ENCODE peak calls at places on chromosomes 13 and 19, in seven cellular contexts. Q is H1, X is IMR-90, Z is neuronal stem cell, F is mesenchymal stem cell, A is mesendoderm, L is trophoblast cell. P is an unnamed sample.

GRCh38 chr19:46821512-46822359 is 28.9 kb downstream of the AP2S1 start:
- DNase-seq in A (no peak), Q (no peak), L (no peak), F (no peak), X (no peak), Z (no peak), P (peak; percentile 41)

GRCh38 chr13:58687130-58687529 is 1055.6 kb downstream of the PCDH17 start:
- DNase-seq in F (no peak), X (no peak), Z (no peak), L (no peak), Q (no peak), A (no peak), P (no peak)

GRCh38 chr19:2854849-2855248 is 12.3 kb upstream of the ZNF556 start:
- DNase-seq in Z (no peak), Q (no peak), L (no peak), F (no peak), A (no peak), X (no peak), P (no peak)

GRCh38 chr19:40716031-40716654 is 543 bp downstream of the COQ8B start:
- DNase-seq in Z (no peak), L (peak; percentile 87), Q (no peak), F (no peak), X (peak; percentile 95), A (no peak), P (peak; percentile 35)

GRCh38 chr13:27354379-27354778 is 70.0 kb upstream of the GTF3A start:
- DNase-seq in Q (no peak), L (peak; percentile 6), A (no peak), Z (no peak), X (peak; percentile 77), F (peak; percentile 55), P (no peak)

GRCh38 chr19:44807652-44808462 is 1.0 kb upstream of the BCAM start:
- DNase-seq in F (peak; percentile 65), Z (peak; percentile 64), L (peak; percentile 80), A (peak; percentile 95), X (peak; percentile 34), Q (peak; percentile 95), P (peak; percentile 99)

GRCh38 chr19:11102944-11103343 is 13.7 kb downstream of the LDLR start:
- DNase-seq in Z (no peak), A (no peak), F (peak; percentile 23), L (no peak), Q (no peak), X (no peak), P (no peak)

GRCh38 chr19:44644391-44645016 is 794 bp downstream of the PVR start:
- DNase-seq in Q (peak; percentile 21), A (peak; percentile 87), X (peak; percentile 49), F (peak; percentile 62), L (peak; percentile 82), Z (peak; percentile 43), P (peak; percentile 68)

GRCh38 chr13:76292031-76292430 is 594.2 kb downstream of the KCTD12 start:
- DNase-seq in Z (no peak), F (no peak), A (no peak), Q (no peak), X (no peak), L (no peak), P (no peak)

GRCh38 chr19:43765109-43765876 is 10.5 kb upstream of the SMG9 start:
- DNase-seq in Z (no peak), L (peak; percentile 96), A (peak; percentile 89), Q (no peak), X (peak; percentile 97), F (peak; percentile 98), P (peak; percentile 60)

GRCh38 chr13:76667551-76667950 is 218.7 kb downstream of the KCTD12 start:
- DNase-seq in Q (no peak), X (peak; percentile 77), L (peak; percentile 10), Z (no peak), A (peak; percentile 19), F (peak; percentile 72), P (no peak)

GRCh38 chr19:28727133-28727834 is 485.7 kb downstream of the UQCRFS1 start:
- DNase-seq in F (peak; percentile 26), Z (peak; percentile 56), L (no peak), Q (peak; percentile 43), A (peak; percentile 81), X (no peak), P (peak; percentile 83)

GRCh38 chr13:110524484-110525254 is 36.9 kb downstream of the RAB20 start:
- DNase-seq in L (no peak), X (no peak), F (no peak), A (no peak), Q (no peak), Z (no peak), P (no peak)

GRCh38 chr13:77176350-77176749 is 149.4 kb upstream of the FBXL3 start:
- DNase-seq in L (peak; percentile 86), Q (no peak), Z (no peak), X (peak; percentile 89), F (peak; percentile 49), A (no peak), P (no peak)

GRCh38 chr19:13872695-13873389 is 4.1 kb upstream of the NANOS3 start:
- DNase-seq in A (peak; percentile 89), Q (no peak), L (no peak), Z (peak; percentile 75), F (no peak), X (no peak), P (peak; percentile 83)

GRCh38 chr13:53141336-53141735 is 112.7 kb downstream of the OLFM4 start:
- DNase-seq in Z (no peak), A (no peak), Q (no peak), X (no peak), F (no peak), L (no peak), P (no peak)

DNA sequence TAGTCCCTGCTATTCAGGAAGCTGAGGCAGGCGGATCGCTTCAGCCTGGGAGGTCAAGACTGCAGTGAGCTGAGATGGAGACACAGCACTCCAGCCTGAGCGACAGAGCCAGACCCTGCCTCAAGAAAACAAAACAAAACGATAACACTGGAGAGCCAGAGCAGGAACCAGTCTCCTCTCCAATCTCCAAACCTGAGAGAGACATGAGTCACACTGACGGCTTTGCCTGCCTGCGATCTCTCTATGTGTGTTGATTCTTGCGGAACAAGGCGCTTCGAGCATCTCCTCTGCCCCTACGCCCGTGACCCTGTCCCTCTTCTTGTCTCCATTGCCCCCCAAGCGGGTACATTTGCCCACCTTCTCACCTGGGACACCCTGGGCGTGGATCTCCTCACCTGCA is 15.6 kb downstream of the DPRX start:
- DNase-seq in A (no peak), L (peak; percentile 56), X (no peak), Z (no peak), Q (no peak), F (no peak), P (no peak)
- H2BK120ac ChIP-seq in A (no peak overlapping the region), L (peak overlapping the region; percentile 87), X (no peak overlapping the region), Z (no peak overlapping the region), Q (peak overlapping the region; percentile 2), F (no peak overlapping the region), P (no peak overlapping the region)

GRCh38 chr19:710767-711166 is 2.0 kb downstream of the PALM start:
- DNase-seq in A (no peak), X (no peak), L (no peak), Z (no peak), Q (no peak), F (no peak), P (no peak)

GRCh38 chr19:709196-709964 is 645 bp downstream of the PALM start:
- DNase-seq in L (no peak), X (no peak), Q (no peak), F (no peak), A (no peak), Z (no peak), P (no peak)

GRCh38 chr19:709965-710714 is 1.4 kb downstream of the PALM start:
- DNase-seq in L (no peak), A (no peak), F (no peak), Z (no peak), Q (no peak), X (no peak), P (no peak)

GRCh38 chr19:711224-711623 is 2.5 kb downstream of the PALM start:
- DNase-seq in A (peak; percentile 45), X (no peak), Z (no peak), L (no peak), Q (no peak), F (no peak), P (no peak)

DNA sequence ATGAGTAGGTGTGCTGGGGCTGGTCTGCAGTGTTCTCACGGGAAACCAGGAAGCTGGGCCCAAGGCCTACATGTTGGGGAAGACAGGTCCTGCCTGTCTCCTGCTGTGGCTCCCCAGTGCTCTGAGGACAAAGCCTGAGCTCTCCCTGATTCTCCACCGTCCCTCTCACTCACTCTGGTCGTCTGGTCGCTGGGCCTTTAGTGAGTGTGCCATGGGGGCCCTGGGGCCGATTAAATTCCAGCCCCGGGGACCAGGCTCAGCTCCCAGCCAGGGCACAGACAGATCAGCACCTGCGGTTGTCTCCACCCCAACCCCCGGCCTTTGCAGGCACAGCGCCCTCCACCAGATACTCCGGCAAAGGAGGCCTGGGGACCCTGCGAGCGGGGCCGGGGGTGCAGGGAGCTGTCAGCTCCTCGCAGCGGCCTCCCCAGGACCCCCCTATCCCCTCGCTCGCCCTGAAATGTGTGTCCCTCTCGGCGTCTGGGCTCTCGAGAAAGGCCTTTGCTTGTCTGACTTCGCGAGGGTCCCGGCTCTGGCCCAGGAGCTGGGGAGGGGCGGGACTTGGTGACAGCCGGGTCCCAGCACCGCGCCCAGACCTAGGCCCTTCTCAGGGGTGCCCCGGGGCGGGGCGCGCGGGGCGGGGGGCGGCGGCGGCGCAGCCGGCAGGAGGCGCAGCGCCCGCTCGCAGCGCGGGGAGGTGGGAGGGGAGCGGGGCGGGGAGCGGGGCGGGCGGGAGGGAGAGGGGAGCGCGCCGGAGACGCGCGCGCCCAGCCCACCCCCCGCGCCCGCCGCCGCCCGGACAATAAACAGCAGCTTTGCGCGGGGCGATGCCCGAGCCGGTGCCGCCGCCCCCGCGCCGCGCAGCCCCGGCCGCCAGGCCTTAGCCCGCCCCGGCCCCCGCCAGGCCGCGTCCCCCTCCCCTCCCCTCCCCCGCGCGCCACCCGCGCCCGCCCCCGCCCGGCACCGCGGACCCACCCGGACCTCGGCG is at the start of gene PALM:
- DNase-seq in A (peak; percentile 34), Q (no peak), Z (peak; percentile 56), L (no peak), X (no peak), F (no peak), P (peak; percentile 66)
- H3K9ac ChIP-seq in A (peak within 1 kb of the TSS; percentile 61), Q (no peak within 1 kb of the TSS), Z (peak within 1 kb of the TSS; percentile 93), L (no peak within 1 kb of the TSS), X (peak within 1 kb of the TSS; percentile 70), F (peak within 1 kb of the TSS; percentile 73), P (no peak within 1 kb of the TSS)

GRCh38 chr13:40186041-40186440 is 480.4 kb downstream of the FOXO1 start:
- DNase-seq in F (no peak), Q (no peak), X (no peak), L (no peak), Z (no peak), A (no peak), P (no peak)

GRCh38 chr13:40187836-40188591 is 478.4 kb downstream of the FOXO1 start:
- DNase-seq in Z (no peak), A (no peak), Q (no peak), F (no peak), X (no peak), L (no peak), P (peak; percentile 38)

GRCh38 chr13:40186636-40187323 is 479.7 kb downstream of the FOXO1 start:
- DNase-seq in L (no peak), A (no peak), X (no peak), F (no peak), Q (no peak), Z (no peak), P (no peak)

GRCh38 chr13:40187324-40187795 is 479.1 kb downstream of the FOXO1 start:
- DNase-seq in Z (no peak), Q (no peak), L (no peak), X (no peak), A (peak; percentile 67), F (no peak), P (peak; percentile 38)

GRCh38 chr13:40185393-40185792 is 481.0 kb downstream of the FOXO1 start:
- DNase-seq in F (no peak), A (no peak), L (no peak), X (no peak), Z (no peak), Q (no peak), P (no peak)
- H2BK120ac ChIP-seq in F (no peak overlapping the region), A (no peak overlapping the region), L (no peak overlapping the region), X (no peak overlapping the region), Z (no peak overlapping the region), Q (no peak overlapping the region), P (no peak overlapping the region)

GRCh38 chr19:38265213-38265861 is 964 bp downstream of the SPINT2 start:
- DNase-seq in X (no peak), F (no peak), Q (no peak), A (peak; percentile 72), Z (no peak), L (peak; percentile 42), P (no peak)
- H3K9ac ChIP-seq in X (no peak overlapping the region), F (no peak overlapping the region), Q (peak overlapping the region; percentile 92), A (peak overlapping the region; percentile 93), Z (no peak overlapping the region), L (peak overlapping the region; percentile 80), P (peak overlapping the region; percentile 91)